ENCODE peak calls at places on chromosomes 7 and 10, in seven cellular contexts. K is H9, H is neuronal stem cell, R is IMR-90, B is mesendoderm, D is mesenchymal stem cell, O is H1. W is an unnamed sample.

GRCh38 chr7:80699030-80699638 is 60.7 kb downstream of the CD36 start:
- DNase-seq in K (no peak), H (peak; percentile 51), R (peak; percentile 63), B (peak; percentile 50), D (peak; percentile 67), O (no peak), W (no peak)

GRCh38 chr7:150357771-150358427 is 10.7 kb upstream of the REPIN1 start:
- DNase-seq in K (no peak), H (no peak), R (no peak), B (peak; percentile 57), D (peak; percentile 80), O (no peak), W (no peak)

GRCh38 chr7:152108359-152108758 is 82.9 kb downstream of the GALNT11 start:
- DNase-seq in K (no peak), H (no peak), R (no peak), B (peak; percentile 42), D (no peak), O (no peak), W (peak; percentile 45)

GRCh38 chr10:79025113-79025832 is 43.5 kb upstream of the ZMIZ1 start:
- DNase-seq in K (no peak), H (no peak), R (no peak), B (no peak), D (no peak), O (no peak), W (no peak)

GRCh38 chr7:107007004-107007891 is 37.3 kb upstream of the PRKAR2B start:
- DNase-seq in K (no peak), H (no peak), R (no peak), B (peak; percentile 17), D (no peak), O (no peak), W (peak; percentile 36)

GRCh38 chr7:138926241-138926612 is 55.0 kb downstream of the KIAA1549 start:
- DNase-seq in K (no peak), H (no peak), R (no peak), B (no peak), D (no peak), O (no peak), W (no peak)

GRCh38 chr7:101635484-101635883 is 6.4 kb upstream of the MYL10 start:
- DNase-seq in K (no peak), H (no peak), R (no peak), B (no peak), D (no peak), O (no peak), W (no peak)

GRCh38 chr10:1369665-1370064 is 313.5 kb downstream of the WDR37 start:
- DNase-seq in K (no peak), H (no peak), R (no peak), B (no peak), D (no peak), O (no peak), W (no peak)

GRCh38 chr10:96448021-96448457 is 65.7 kb downstream of the TLL2 start:
- DNase-seq in K (no peak), H (no peak), R (no peak), B (no peak), D (no peak), O (no peak), W (no peak)

GRCh38 chr7:124124201-124124600 is 91.3 kb upstream of the TMEM229A start:
- DNase-seq in K (no peak), H (no peak), R (no peak), B (no peak), D (no peak), O (no peak), W (no peak)

GRCh38 chr7:78081888-78082287 is 283.3 kb downstream of the PHTF2 start:
- DNase-seq in K (peak; percentile 35), H (no peak), R (no peak), B (no peak), D (no peak), O (no peak), W (no peak)
- H2BK120ac ChIP-seq in K (no peak overlapping the region), H (no peak overlapping the region), R (no peak overlapping the region), B (peak overlapping the region; percentile 65), D (no peak overlapping the region), O (no peak overlapping the region), W (no peak overlapping the region)

DNA sequence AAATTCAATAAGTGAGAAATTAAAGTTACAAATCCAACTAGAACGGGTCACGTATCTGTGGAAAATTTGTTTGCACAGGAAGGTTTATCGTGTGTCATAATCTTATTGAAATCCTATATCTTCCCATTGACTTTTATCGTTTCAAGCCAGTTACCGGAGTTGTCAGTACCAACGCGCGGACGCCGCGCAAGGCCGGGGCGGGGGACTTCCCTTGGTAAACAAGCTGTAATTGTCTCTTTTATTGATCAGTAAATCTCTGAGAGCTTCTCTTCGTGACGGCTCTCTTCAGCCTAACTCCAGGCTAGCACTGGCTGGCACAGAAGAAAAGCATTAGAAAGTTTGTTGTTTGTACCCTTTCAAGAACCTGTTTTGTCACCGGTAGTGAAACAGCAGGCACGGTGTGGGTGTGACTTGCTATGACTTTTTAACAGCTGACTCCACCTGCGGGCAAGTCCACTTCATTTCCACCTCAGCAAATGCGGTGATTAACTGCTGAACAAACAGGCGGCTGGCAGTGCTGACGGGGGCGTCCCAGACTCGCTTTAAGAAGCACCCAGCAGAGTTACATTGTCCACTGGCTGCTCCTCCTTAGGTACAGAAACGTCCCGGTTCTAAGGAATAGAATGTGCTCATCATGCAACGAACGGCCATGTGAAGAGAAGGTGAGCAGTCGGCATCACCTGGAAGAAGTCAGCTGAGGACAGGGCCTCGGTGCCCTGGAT is 215.8 kb downstream of the MAD1L1 start:
- DNase-seq in K (no peak), H (no peak), R (no peak), B (no peak), D (no peak), O (no peak), W (no peak)
- H3K4me1 ChIP-seq in K (no peaks in the 10 kb centered on the region), H (peaks cover 2% of the 10 kb centered on the region), R (peaks cover 26% of the 10 kb centered on the region), B (no peaks in the 10 kb centered on the region), D (peaks cover 36% of the 10 kb centered on the region), O (no peaks in the 10 kb centered on the region), W (peaks cover 3% of the 10 kb centered on the region)

DNA sequence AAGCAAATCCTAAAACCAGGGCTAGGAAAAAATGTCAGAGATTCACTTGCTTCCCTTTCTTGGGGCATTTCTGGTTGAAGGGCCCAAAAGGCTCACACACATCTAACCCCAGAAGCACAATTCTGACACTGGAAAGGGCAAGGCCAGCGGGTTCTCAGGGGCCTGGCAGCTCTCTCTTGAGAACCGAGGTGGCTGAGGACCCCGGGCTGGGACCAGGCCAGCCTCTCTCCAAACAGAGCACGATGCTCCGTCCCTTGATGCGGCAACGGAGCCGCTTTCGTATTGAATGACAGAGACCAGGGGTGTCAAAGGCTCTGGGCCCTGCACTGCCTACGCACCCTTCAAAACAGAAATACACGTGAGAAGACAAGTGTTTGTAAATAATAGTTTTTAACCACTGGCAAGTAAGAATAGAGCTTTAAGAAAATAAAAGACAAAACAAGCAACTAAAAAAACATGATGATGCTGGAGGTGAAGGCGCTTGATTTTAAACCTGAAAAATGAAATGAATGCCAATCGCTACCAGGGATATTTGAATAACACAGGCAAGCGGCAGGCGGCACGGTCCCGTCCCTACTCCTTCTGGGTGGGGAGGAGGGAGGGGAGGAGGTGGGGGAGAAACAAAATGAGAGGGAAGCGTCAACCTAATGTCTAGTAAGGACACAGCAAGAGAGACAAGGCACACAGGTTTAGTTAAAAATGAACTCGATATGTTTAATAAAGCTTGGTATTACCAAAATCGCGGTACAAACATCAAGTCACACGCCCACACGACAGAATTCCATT is 68.0 kb downstream of the SLC29A4 start:
- DNase-seq in K (no peak), H (no peak), R (no peak), B (no peak), D (no peak), O (no peak), W (no peak)
- H2BK120ac ChIP-seq in K (no peak overlapping the region), H (no peak overlapping the region), R (no peak overlapping the region), B (no peak overlapping the region), D (no peak overlapping the region), O (no peak overlapping the region), W (no peak overlapping the region)

GRCh38 chr10:80196270-80196949 is 8.9 kb downstream of the ANXA11 start:
- DNase-seq in K (no peak), H (no peak), R (peak; percentile 61), B (no peak), D (no peak), O (no peak), W (peak; percentile 14)
- H3K4me1 ChIP-seq in K (peaks cover 4% of the 10 kb centered on the region), H (peaks cover 7% of the 10 kb centered on the region), R (peaks cover 33% of the 10 kb centered on the region), B (no peaks in the 10 kb centered on the region), D (peaks cover 30% of the 10 kb centered on the region), O (peaks cover 7% of the 10 kb centered on the region), W (peaks cover 5% of the 10 kb centered on the region)

DNA sequence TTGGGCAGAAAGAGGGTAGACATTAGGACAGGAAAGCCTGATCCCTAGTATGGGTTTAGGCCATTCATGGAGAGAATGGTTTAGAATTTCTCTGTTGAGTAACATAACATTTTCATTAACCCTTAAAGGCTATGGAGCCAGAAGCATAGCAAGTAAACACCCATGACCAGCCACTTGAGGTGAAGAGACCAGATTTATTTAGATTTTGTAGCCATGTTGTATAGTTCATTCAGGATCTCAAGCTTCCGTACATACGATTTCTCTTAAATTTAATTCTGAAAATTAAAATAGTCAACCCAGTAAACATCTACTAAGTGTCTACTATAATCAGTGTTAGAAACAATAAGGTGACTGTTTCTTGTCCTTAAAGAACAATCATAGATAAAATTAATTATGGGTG is 51.5 kb downstream of the CPED1 start:
- DNase-seq in K (no peak), H (no peak), R (no peak), B (no peak), D (no peak), O (no peak), W (no peak)
- H2BK120ac ChIP-seq in K (no peak overlapping the region), H (no peak overlapping the region), R (no peak overlapping the region), B (no peak overlapping the region), D (no peak overlapping the region), O (no peak overlapping the region), W (no peak overlapping the region)

GRCh38 chr7:77327067-77327931 is 88.8 kb downstream of the GSAP start:
- DNase-seq in K (no peak), H (no peak), R (peak; percentile 91), B (peak; percentile 54), D (peak; percentile 94), O (no peak), W (peak; percentile 84)
- H3K4me1 ChIP-seq in K (no peaks in the 10 kb centered on the region), H (peaks cover 1% of the 10 kb centered on the region), R (peaks cover 29% of the 10 kb centered on the region), B (no peaks in the 10 kb centered on the region), D (peaks cover 17% of the 10 kb centered on the region), O (peaks cover 10% of the 10 kb centered on the region), W (peaks cover 6% of the 10 kb centered on the region)

W was measured in trophoblast cell.